ENCODE peak calls at places on chromosomes 3 and 15, in nine cellular contexts. Z is KBM-7; I is occipital lobe; Q is epithelial cell of prostate; P is activated T-helper 1 cell treated with anti-CD3 and anti-CD28 coated beads, Interleukin-2, amount 50 U/mL, for 16 hours; E is HTR-8/SVneo; F is GM20000; W is globus pallidus; R is iPS-NIHi11. Y is an unnamed sample.

GRCh38 chr3:126481808-126482502 is 6.3 kb upstream of the ZXDC start:
- DNase-seq in I (no peak), F (no peak), W (no peak), Q (no peak), P (no peak), R (no peak), E (no peak), Z (no peak), Y (no peak)

GRCh38 chr3:113912551-113913246 is 35.1 kb upstream of the ZDHHC23 start:
- DNase-seq in Q (peak), F (peak), E (peak), Z (peak), R (peak), P (no peak), I (no peak), W (peak), Y (peak)

GRCh38 chr15:80958818-80959495 is 30.7 kb downstream of the MESD start:
- DNase-seq in Q (no peak), R (no peak), E (no peak), Z (no peak), F (no peak), P (no peak), W (no peak), I (no peak), Y (no peak)

GRCh38 chr3:43270078-43270477 is 16.3 kb upstream of the SNRK start:
- DNase-seq in Z (no peak), P (no peak), W (no peak), Q (no peak), F (no peak), R (no peak), E (no peak), I (no peak), Y (no peak)

GRCh38 chr3:126782554-126782953 is 78.5 kb downstream of the CHCHD6 start:
- DNase-seq in Z (no peak), I (no peak), E (peak), R (peak), P (no peak), W (no peak), Q (peak), F (no peak), Y (no peak)

GRCh38 chr3:64150527-64151238 is 74.6 kb downstream of the PRICKLE2 start:
- DNase-seq in P (no peak), E (no peak), I (peak), F (no peak), W (no peak), Z (no peak), Q (no peak), R (no peak), Y (no peak)

GRCh38 chr15:72197460-72198409 is at the start of gene GRAMD2A:
- DNase-seq in Q (no peak), W (no peak), F (peak), R (peak), P (no peak), E (peak), I (no peak), Z (no peak), Y (no peak)

GRCh38 chr15:89647191-89647851 is 7.9 kb downstream of the KIF7 start:
- DNase-seq in P (peak), Q (no peak), Z (peak), I (no peak), E (peak), W (peak), R (peak), F (peak), Y (no peak)

GRCh38 chr3:17845026-17845425 is 102.6 kb upstream of the TBC1D5 start:
- DNase-seq in Q (no peak), E (no peak), I (no peak), F (no peak), P (no peak), Z (no peak), W (no peak), R (no peak), Y (no peak)

GRCh38 chr3:139128803-139129202 is 84.1 kb upstream of the PRR23C start:
- DNase-seq in W (no peak), P (no peak), R (no peak), F (no peak), Q (no peak), Z (no peak), I (no peak), E (no peak), Y (no peak)

GRCh38 chr3:14920536-14920935 is 26.8 kb upstream of the NR2C2 start:
- DNase-seq in E (no peak), Z (no peak), W (no peak), R (no peak), Q (no peak), I (no peak), P (no peak), F (no peak), Y (no peak)

GRCh38 chr15:84598993-84599392 is 1.8 kb upstream of the ZSCAN2 start:
- DNase-seq in R (peak), I (no peak), P (no peak), E (peak), W (peak), F (peak), Q (no peak), Z (peak), Y (peak)

GRCh38 chr3:45225465-45226205 is 452 bp downstream of the TMEM158 start:
- DNase-seq in E (no peak), P (no peak), W (no peak), Z (peak), Q (no peak), R (peak), F (peak), I (no peak), Y (no peak)

GRCh38 chr3:142642956-142643355 is 46.8 kb downstream of the PLS1 start:
- DNase-seq in F (no peak), Q (no peak), P (no peak), I (no peak), E (no peak), W (no peak), R (no peak), Z (no peak), Y (no peak)

GRCh38 chr3:138881233-138881632 is 46.5 kb upstream of the PIK3CB start:
- DNase-seq in I (no peak), P (no peak), E (no peak), F (no peak), Q (no peak), R (no peak), W (no peak), Z (no peak), Y (no peak)

GRCh38 chr15:40108061-40108854 is 421 bp downstream of the BMF start:
- DNase-seq in Q (no peak), Z (no peak), P (no peak), W (no peak), E (no peak), F (peak), I (no peak), R (no peak), Y (no peak)

GRCh38 chr3:3216401-3216800 is 36.9 kb upstream of the CRBN start:
- DNase-seq in F (no peak), Z (no peak), Q (no peak), I (no peak), E (no peak), P (no peak), W (no peak), R (no peak), Y (no peak)

GRCh38 chr3:172449468-172450149 is 1.4 kb upstream of the GHSR start:
- DNase-seq in P (no peak), Q (no peak), F (no peak), I (no peak), R (peak), W (no peak), Z (no peak), E (no peak), Y (no peak)

GRCh38 chr3:45664558-45664957 is 24.6 kb upstream of the SACM1L start:
- DNase-seq in P (peak), W (no peak), Z (peak), F (peak), E (no peak), Q (no peak), I (no peak), R (no peak), Y (no peak)

GRCh38 chr3:71859128-71859519 is 74.2 kb upstream of the PROK2 start:
- DNase-seq in Q (no peak), E (peak), Z (peak), W (peak), R (peak), P (no peak), F (no peak), I (peak), Y (peak)

GRCh38 chr15:76517910-76518309 is 181.3 kb downstream of the ISL2 start:
- DNase-seq in P (no peak), F (no peak), Q (no peak), E (no peak), Z (peak), W (no peak), I (no peak), R (no peak), Y (no peak)

GRCh38 chr15:96340611-96341464 is 10.3 kb downstream of the NR2F2 start:
- DNase-seq in Z (no peak), I (no peak), E (no peak), Q (no peak), F (no peak), P (no peak), W (peak), R (peak), Y (no peak)

GRCh38 chr3:57464801-57465200 is 79.3 kb downstream of the DNAH12 start:
- DNase-seq in P (no peak), W (no peak), I (no peak), R (no peak), Z (no peak), F (no peak), Q (no peak), E (peak), Y (no peak)

GRCh38 chr3:23832523-23832922 is 26.8 kb downstream of the UBE2E1 start:
- DNase-seq in Q (no peak), E (no peak), W (no peak), P (no peak), Z (no peak), R (no peak), I (no peak), F (no peak), Y (no peak)

GRCh38 chr3:173396191-173397041 is 1.1 kb upstream of the NLGN1 start:
- DNase-seq in E (no peak), I (no peak), F (peak), Z (peak), W (peak), Q (no peak), P (no peak), R (peak), Y (peak)

GRCh38 chr3:154129625-154130024 is 8.4 kb downstream of the ARHGEF26 start:
- DNase-seq in Q (no peak), R (no peak), P (no peak), E (no peak), I (no peak), W (no peak), Z (no peak), F (no peak), Y (no peak)

GRCh38 chr3:25581335-25581734 is 83.4 kb downstream of the TOP2B start:
- DNase-seq in E (no peak), Q (no peak), I (no peak), P (no peak), W (no peak), R (no peak), F (no peak), Z (no peak), Y (no peak)

GRCh38 chr3:101643861-101644613 is 32.9 kb downstream of the ZBTB11 start:
- DNase-seq in I (peak), W (no peak), P (no peak), Z (peak), R (no peak), E (no peak), F (no peak), Q (peak), Y (no peak)

GRCh38 chr3:100833483-100833882 is 124.2 kb downstream of the TFG start:
- DNase-seq in I (no peak), W (peak), Z (no peak), F (no peak), Q (no peak), E (no peak), P (no peak), R (no peak), Y (peak)

GRCh38 chr3:142633073-142633472 is 36.9 kb downstream of the PLS1 start:
- DNase-seq in Q (no peak), W (no peak), R (no peak), F (no peak), P (no peak), I (no peak), Z (no peak), E (no peak), Y (no peak)

Y was measured in putamen.